ENCODE peak calls at places on chromosomes 5 and 9, in four cellular contexts. Y is ELR, B is choroid plexus epithelial cell, X is tibial artery. S is an unnamed sample.

GRCh38 chr5:149374303-149374702 is 4.8 kb downstream of the IL17B start:
- DNase-seq in Y (no peak), B (no peak), X (no peak), S (no peak)

GRCh38 chr5:128826290-128826689 is 139.0 kb upstream of the SLC27A6 start:
- DNase-seq in Y (no peak), B (no peak), X (no peak), S (no peak)

GRCh38 chr9:133577463-133578112 is 31.6 kb downstream of the FAM163B start:
- DNase-seq in Y (no peak), B (no peak), X (no peak), S (no peak)

GRCh38 chr5:42057254-42057690 is 132.2 kb downstream of the FBXO4 start:
- DNase-seq in Y (peak; percentile 58), B (peak; percentile 55), X (no peak), S (peak; percentile 52)

GRCh38 chr9:110538169-110538568 is 41.4 kb downstream of the SVEP1 start:
- DNase-seq in Y (no peak), B (peak; percentile 58), X (no peak), S (no peak)

GRCh38 chr9:70519912-70520724 is 105.7 kb upstream of the KLF9 start:
- DNase-seq in Y (no peak), B (no peak), X (no peak), S (no peak)

GRCh38 chr5:98570010-98570409 is 203.5 kb upstream of the RGMB start:
- DNase-seq in Y (peak; percentile 82), B (peak; percentile 68), X (no peak), S (peak; percentile 36)

GRCh38 chr5:96344678-96345612 is 88.1 kb downstream of the PCSK1 start:
- DNase-seq in Y (peak; percentile 80), B (peak; percentile 94), X (no peak), S (peak; percentile 65)

GRCh38 chr5:11596657-11597071 is 307.6 kb downstream of the CTNND2 start:
- DNase-seq in Y (no peak), B (no peak), X (no peak), S (no peak)

GRCh38 chr5:126003309-126003708 is 419.9 kb upstream of the GRAMD2B start:
- DNase-seq in Y (no peak), B (peak; percentile 96), X (peak; percentile 82), S (no peak)

GRCh38 chr9:126016579-126017290 is 269.6 kb downstream of the PBX3 start:
- DNase-seq in Y (no peak), B (no peak), X (no peak), S (no peak)

GRCh38 chr5:179153921-179154345 is 93.8 kb downstream of the ZNF354C start:
- DNase-seq in Y (no peak), B (no peak), X (no peak), S (no peak)

GRCh38 chr9:23123048-23123632 is 676.5 kb downstream of the DMRTA1 start:
- DNase-seq in Y (peak; percentile 42), B (peak; percentile 33), X (no peak), S (peak; percentile 29)

S was measured in HT1080.